ENCODE peak calls at places on chromosomes 4 and X, in eight cellular contexts. G is tibial nerve, E is heart right ventricle, Q is lower lobe of right lung, P is HCT116, D is kidney, F is sigmoid colon, C is hepatocyte. I is an unnamed sample.
A peak's percentile ranks its signal among the peaks of the same experiment; 100 is the strongest.

GRCh38 chr4:119587796-119588195 is 40.8 kb downstream of the PDE5A start:
- DNase-seq in Q (no peak), P (no peak), F (no peak), E (no peak), D (no peak), G (no peak), C (no peak), I (no peak)

GRCh38 chrX:261167-261857 is 19.9 kb upstream of the PLCXD1 start:
- DNase-seq in F (peak; percentile 57), E (peak; percentile 34), D (peak; percentile 72), Q (peak; percentile 46), P (no peak), C (peak; percentile 51), G (no peak), I (peak; percentile 23)

GRCh38 chr4:38529189-38530115 is 134.5 kb upstream of the KLF3 start:
- DNase-seq in G (no peak), C (no peak), F (no peak), D (peak; percentile 93), E (no peak), P (no peak), Q (peak; percentile 66), I (no peak)

GRCh38 chrX:45347877-45348675 is 147.4 kb upstream of the DIPK2B start:
- DNase-seq in E (no peak), C (no peak), D (no peak), Q (no peak), G (no peak), P (no peak), F (no peak), I (no peak)

GRCh38 chrX:72584165-72584564 is 11.5 kb upstream of the HDAC8 start:
- DNase-seq in C (no peak), E (no peak), F (no peak), Q (no peak), P (no peak), G (no peak), D (no peak), I (no peak)

GRCh38 chrX:113058634-113059033 is 218.0 kb upstream of the AMOT start:
- DNase-seq in E (no peak), G (no peak), P (no peak), Q (no peak), D (no peak), F (no peak), C (no peak), I (no peak)

GRCh38 chrX:118976599-118977340 is 2.4 kb downstream of the LONRF3 start:
- DNase-seq in P (no peak), F (peak; percentile 80), G (no peak), C (peak; percentile 56), Q (peak; percentile 79), D (peak; percentile 92), E (peak; percentile 39), I (peak; percentile 30)

GRCh38 chrX:108186811-108187210 is 95.2 kb downstream of the ATG4A start:
- DNase-seq in Q (no peak), C (peak; percentile 16), G (no peak), F (no peak), E (no peak), P (peak; percentile 46), D (no peak), I (no peak)

GRCh38 chr4:145271194-145271593 is 90.8 kb upstream of the OTUD4 start:
- DNase-seq in E (no peak), F (no peak), G (no peak), D (no peak), C (no peak), Q (no peak), P (no peak), I (no peak)

GRCh38 chr4:159105063-159105414 is 2.2 kb downstream of the RAPGEF2 start:
- DNase-seq in F (no peak), G (no peak), D (no peak), P (no peak), C (peak; percentile 16), Q (no peak), E (no peak), I (no peak)

GRCh38 chr4:159101983-159102622 is 776 bp upstream of the RAPGEF2 start:
- DNase-seq in P (no peak), E (no peak), F (no peak), D (no peak), C (peak; percentile 9), G (peak; percentile 9), Q (no peak), I (no peak)

GRCh38 chr4:159102623-159103405 is at the start of gene RAPGEF2:
- DNase-seq in D (peak; percentile 97), C (peak; percentile 96), G (peak; percentile 82), E (peak; percentile 90), Q (peak; percentile 95), F (peak; percentile 96), P (peak; percentile 89), I (peak; percentile 94)

GRCh38 chr4:159105761-159106243 is 2.9 kb downstream of the RAPGEF2 start:
- DNase-seq in P (no peak), C (no peak), Q (no peak), G (peak; percentile 13), E (no peak), F (no peak), D (no peak), I (no peak)

GRCh38 chr4:159103406-159104131 is 690 bp downstream of the RAPGEF2 start:
- DNase-seq in G (peak; percentile 17), P (no peak), D (peak; percentile 86), C (peak; percentile 73), E (peak; percentile 67), Q (peak; percentile 74), F (peak; percentile 75), I (peak; percentile 42)
- H3K27ac ChIP-seq in G (peak overlapping the region; percentile 86), P (peak overlapping the region; percentile 76), D (peak overlapping the region; percentile 86), C (peak overlapping the region; percentile 92), E (peak overlapping the region; percentile 98), Q (peak overlapping the region; percentile 100), F (peak overlapping the region; percentile 97), I (peak overlapping the region; percentile 95)

GRCh38 chr4:25913851-25914669 is at the start of gene SMIM20:
- DNase-seq in G (peak; percentile 86), P (peak; percentile 78), D (peak; percentile 97), E (peak; percentile 92), Q (peak; percentile 93), F (peak; percentile 96), C (peak; percentile 96), I (peak; percentile 94)
- H3K4me3 ChIP-seq in G (peak within 1 kb of the TSS; percentile 48), P (peak within 1 kb of the TSS; percentile 61), D (peak within 1 kb of the TSS; percentile 79), E (peak within 1 kb of the TSS; percentile 67), Q (peak within 1 kb of the TSS; percentile 67), F (peak within 1 kb of the TSS; percentile 59), C (peak within 1 kb of the TSS; percentile 43), I (peak within 1 kb of the TSS; percentile 68)

DNA sequence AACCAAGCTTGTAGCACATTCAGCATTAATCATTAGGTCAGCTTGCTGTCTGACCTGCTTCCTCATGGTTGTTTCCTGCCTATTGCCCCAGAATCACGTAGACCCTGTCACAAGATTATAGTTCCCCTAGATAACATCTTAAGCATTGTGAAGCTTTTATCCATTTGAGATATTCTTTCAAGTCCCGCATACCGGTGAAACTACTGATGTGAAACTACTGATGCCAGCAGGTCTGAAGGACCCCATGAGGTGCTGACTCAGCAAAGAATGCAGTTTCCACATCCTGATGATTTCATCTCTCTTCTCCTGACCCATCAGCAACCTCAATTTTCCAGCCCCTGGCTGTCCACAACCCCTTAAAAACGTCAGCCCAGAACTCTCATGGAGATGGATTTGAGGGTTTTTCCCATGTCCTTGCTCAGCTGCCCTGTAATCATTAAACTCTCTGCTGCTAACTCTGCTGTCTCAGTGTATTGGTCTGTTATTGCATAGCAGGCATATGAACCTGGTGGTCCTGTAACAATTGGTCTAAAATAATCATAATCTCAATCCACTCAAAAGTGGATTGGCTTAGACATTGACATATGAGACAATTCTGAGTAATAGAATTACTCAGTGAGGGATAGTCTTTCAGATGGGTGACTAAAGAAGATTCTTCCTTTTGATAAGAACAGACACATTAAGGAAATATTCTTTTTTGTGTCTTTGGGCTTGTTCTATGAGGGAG is 26.3 kb upstream of the UBA6 start:
- DNase-seq in C (no peak), P (no peak), F (no peak), D (no peak), Q (no peak), E (no peak), G (no peak), I (no peak)
- TF ChIP-seq CTCF in C (no peak), P (no peak), F (no peak), D (no peak), Q (no peak), E (no peak), G (no peak), I (no peak)

GRCh38 chrX:123425904-123426303 is 241.8 kb downstream of the GRIA3 start:
- DNase-seq in G (peak; percentile 4), C (no peak), D (no peak), E (no peak), P (no peak), Q (no peak), F (no peak), I (peak; percentile 38)
- H3K27ac ChIP-seq in G (no peak overlapping the region), C (no peak overlapping the region), D (no peak overlapping the region), E (no peak overlapping the region), P (no peak overlapping the region), Q (no peak overlapping the region), F (no peak overlapping the region), I (no peak overlapping the region)

GRCh38 chrX:137566746-137567473 is 983 bp downstream of the ZIC3 start:
- DNase-seq in G (no peak), F (no peak), D (peak; percentile 74), P (no peak), E (no peak), Q (no peak), C (no peak), I (no peak)
- H3K4me3 ChIP-seq in G (peak overlapping the region; percentile 45), F (peak overlapping the region; percentile 40), D (no peak overlapping the region), P (no peak overlapping the region), E (no peak overlapping the region), Q (peak overlapping the region; percentile 25), C (no peak overlapping the region), I (peak overlapping the region; percentile 49)

GRCh38 chrX:135740683-135741149 is 27.3 kb downstream of the CT45A3 start:
- DNase-seq in P (peak; percentile 6), C (no peak), F (no peak), Q (no peak), D (no peak), E (no peak), G (no peak), I (no peak)
- TF ChIP-seq CTCF in P (peak; percentile 88), C (no peak), F (no peak), Q (peak; percentile 34), D (no peak), E (peak; percentile 28), G (no peak), I (no peak)

GRCh38 chr4:80680934-80681333 is 345.4 kb downstream of the CFAP299 start:
- DNase-seq in Q (no peak), E (no peak), P (no peak), F (no peak), D (no peak), G (no peak), C (no peak), I (no peak)

DNA sequence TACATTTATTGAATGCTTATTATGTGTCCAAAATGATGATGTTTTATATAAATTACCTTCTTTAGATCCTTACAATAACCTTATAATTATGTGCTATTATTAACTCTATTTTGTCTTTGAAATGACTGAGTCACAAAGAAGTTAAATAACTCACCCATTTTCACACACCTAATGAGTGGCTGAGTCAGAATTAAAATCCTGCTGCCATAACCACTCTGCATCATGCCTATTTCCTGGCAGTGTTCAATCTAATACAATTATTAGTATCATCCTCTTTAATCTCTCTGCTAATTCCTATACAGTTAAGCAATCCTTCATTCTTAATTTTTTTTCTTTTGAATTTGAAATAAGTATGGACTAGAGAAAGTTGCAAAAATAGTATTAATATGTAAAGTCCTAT is 342.9 kb downstream of the CFAP299 start:
- DNase-seq in G (no peak), E (no peak), D (no peak), Q (no peak), F (no peak), C (no peak), P (no peak), I (no peak)
- H3K27ac ChIP-seq in G (no peak overlapping the region), E (no peak overlapping the region), D (no peak overlapping the region), Q (no peak overlapping the region), F (no peak overlapping the region), C (no peak overlapping the region), P (no peak overlapping the region), I (no peak overlapping the region)

I was measured in dorsolateral prefrontal cortex.